ENCODE peak calls at places on chromosomes 2 and 18, in nine cellular contexts. E is bronchial epithelial cell; P is HCT116; J is RCC 7860; M is pancreas; C is GM04504; S is mesenchymal stem cell; Z is stimulated activated CD4-positive, alpha-beta T cell treated with anti-CD3 and anti-CD28 coated beads, Interleukin-12 subunit alpha, Interleukin-12 subunit beta, amount 100 ng/mL, for 24 hours; D is coronary artery. N is an unnamed sample.

GRCh38 chr18:8207996-8208395 is 401.2 kb upstream of the RAB12 start:
- DNase-seq in J (no peak), P (no peak), Z (no peak), M (no peak), E (no peak), D (no peak), C (no peak), S (no peak), N (no peak)

GRCh38 chr2:207727256-207727655 is 15.8 kb downstream of the CCNYL1 start:
- DNase-seq in E (peak), Z (no peak), P (no peak), C (peak), J (no peak), D (no peak), S (no peak), M (no peak), N (no peak)

GRCh38 chr2:189876271-189876670 is 92.0 kb downstream of the PMS1 start:
- DNase-seq in C (no peak), S (no peak), Z (no peak), M (no peak), D (no peak), J (no peak), E (no peak), P (no peak), N (no peak)

GRCh38 chr2:109244750-109245382 is 115.9 kb downstream of the SH3RF3 start:
- DNase-seq in Z (no peak), M (no peak), J (no peak), E (no peak), S (no peak), P (no peak), C (no peak), D (no peak), N (no peak)

GRCh38 chr2:58913082-58913726 is 672.1 kb upstream of the FANCL start:
- DNase-seq in M (no peak), J (no peak), Z (no peak), D (no peak), P (no peak), S (no peak), C (no peak), E (no peak), N (no peak)

GRCh38 chr2:84991404-84992151 is 20.6 kb downstream of the KCMF1 start:
- DNase-seq in S (peak), Z (no peak), P (no peak), E (peak), D (no peak), M (no peak), C (peak), J (peak), N (peak)

GRCh38 chr18:75125359-75126331 is 83.3 kb downstream of the PTGR3 start:
- DNase-seq in E (no peak), J (no peak), D (peak), P (no peak), S (no peak), M (no peak), Z (no peak), C (no peak), N (no peak)

GRCh38 chr2:183264890-183265535 is 140.8 kb downstream of the NUP35 start:
- DNase-seq in D (no peak), P (no peak), J (no peak), M (no peak), C (no peak), S (no peak), E (no peak), Z (no peak), N (no peak)

GRCh38 chr2:37809525-37809924 is 115.6 kb upstream of the RMDN2 start:
- DNase-seq in D (no peak), S (peak), P (peak), M (no peak), Z (no peak), E (peak), C (no peak), J (no peak), N (no peak)

GRCh38 chr18:35361570-35362321 is 15.4 kb downstream of the ZNF396 start:
- DNase-seq in D (no peak), P (no peak), C (no peak), Z (no peak), M (no peak), S (no peak), E (no peak), J (no peak), N (no peak)

GRCh38 chr2:223538920-223539440 is 63.2 kb downstream of the SCG2 start:
- DNase-seq in E (no peak), S (peak), Z (no peak), J (no peak), C (no peak), M (no peak), D (no peak), P (no peak), N (no peak)

GRCh38 chr18:32470136-32470712 is 458 bp downstream of the GAREM1 start:
- DNase-seq in Z (no peak), P (no peak), E (no peak), S (peak), M (peak), C (no peak), D (peak), J (no peak), N (no peak)

GRCh38 chr2:197090713-197091367 is 164.3 kb upstream of the PGAP1 start:
- DNase-seq in M (no peak), E (no peak), Z (no peak), P (no peak), C (no peak), D (no peak), S (no peak), J (no peak), N (no peak)

GRCh38 chr18:45874501-45875184 is 49.2 kb downstream of the SIGLEC15 start:
- DNase-seq in C (peak), M (no peak), P (no peak), S (no peak), Z (peak), D (no peak), J (no peak), E (no peak), N (no peak)

GRCh38 chr2:30686669-30687068 is 120.6 kb downstream of the CAPN13 start:
- DNase-seq in Z (no peak), P (no peak), J (no peak), E (no peak), S (no peak), D (no peak), C (no peak), M (no peak), N (no peak)

GRCh38 chr2:95058989-95059601 is 33.6 kb downstream of the MAL start:
- DNase-seq in M (no peak), J (peak), D (peak), C (no peak), S (no peak), P (no peak), Z (no peak), E (no peak), N (no peak)

GRCh38 chr18:70366174-70366573 is 77.3 kb downstream of the SOCS6 start:
- DNase-seq in M (no peak), J (no peak), P (no peak), C (no peak), E (no peak), S (no peak), D (no peak), Z (no peak), N (no peak)

GRCh38 chr2:230557056-230557455 is 141.1 kb downstream of the SP100 start:
- DNase-seq in Z (no peak), P (no peak), M (no peak), J (no peak), C (no peak), E (peak), S (no peak), D (no peak), N (no peak)

GRCh38 chr2:71787476-71788185 is 334.3 kb downstream of the DYSF start:
- DNase-seq in D (no peak), C (no peak), Z (no peak), S (no peak), E (no peak), P (no peak), J (no peak), M (no peak), N (no peak)

GRCh38 chr18:44997139-44997538 is 316.5 kb downstream of the SETBP1 start:
- DNase-seq in Z (no peak), J (no peak), P (no peak), E (no peak), C (no peak), S (no peak), D (no peak), M (no peak), N (no peak)

GRCh38 chr2:157761520-157761919 is 114.6 kb downstream of the ACVR1 start:
- DNase-seq in M (no peak), Z (no peak), J (no peak), D (no peak), E (no peak), S (peak), P (no peak), C (no peak), N (peak)

GRCh38 chr2:5673861-5674240 is 18.3 kb upstream of the SOX11 start:
- DNase-seq in S (peak), C (no peak), D (no peak), M (no peak), E (no peak), Z (no peak), P (no peak), J (no peak), N (no peak)

GRCh38 chr2:80778704-80779103 is 474.2 kb upstream of the LRRTM1 start:
- DNase-seq in E (no peak), Z (no peak), D (no peak), S (no peak), P (no peak), J (no peak), M (no peak), C (no peak), N (no peak)

GRCh38 chr2:233100192-233100998 is 40.3 kb downstream of the INPP5D start:
- DNase-seq in E (no peak), D (no peak), Z (no peak), J (no peak), S (no peak), M (no peak), P (no peak), C (no peak), N (no peak)

GRCh38 chr2:29579495-29580178 is 341.7 kb downstream of the ALK start:
- DNase-seq in S (no peak), E (no peak), M (no peak), Z (no peak), J (no peak), C (no peak), P (no peak), D (no peak), N (no peak)

GRCh38 chr2:55883829-55884228 is 39.8 kb downstream of the EFEMP1 start:
- DNase-seq in D (no peak), S (no peak), J (no peak), M (no peak), P (no peak), E (no peak), Z (no peak), C (no peak), N (no peak)

GRCh38 chr2:7048762-7049294 is 131.6 kb downstream of the RNF144A start:
- DNase-seq in M (no peak), J (no peak), E (no peak), S (no peak), C (no peak), P (no peak), D (no peak), Z (no peak), N (no peak)